ENCODE peak calls at places on chromosomes 13 and 19, in six cellular contexts. One of them, this sample, is unnamed.

GRCh38 chr19:55613930-55614710 is 8.7 kb downstream of the ZNF865 start:
- DNase-seq in mammary epithelial cell: no peak
- DNase-seq in tibial artery: no peak
- DNase-seq in endothelial cell: no peak
- DNase-seq in IMR-90: no peak
- DNase-seq in PC-3: no peak
- DNase-seq in this sample: no peak

GRCh38 chr13:101529419-101529818 is 76.9 kb downstream of the ITGBL1 start:
- DNase-seq in endothelial cell: no peak
- DNase-seq in tibial artery: peak; percentile 81
- DNase-seq in PC-3: no peak
- DNase-seq in IMR-90: peak; percentile 90
- DNase-seq in mammary epithelial cell: peak; percentile 81
- DNase-seq in this sample: no peak

GRCh38 chr13:100399455-100399854 is 189.1 kb downstream of the GGACT start:
- DNase-seq in IMR-90: no peak
- DNase-seq in endothelial cell: no peak
- DNase-seq in tibial artery: no peak
- DNase-seq in mammary epithelial cell: no peak
- DNase-seq in PC-3: no peak
- DNase-seq in this sample: no peak

GRCh38 chr13:21043898-21044297 is 17.5 kb downstream of the LATS2 start:
- DNase-seq in endothelial cell: no peak
- DNase-seq in mammary epithelial cell: no peak
- DNase-seq in PC-3: no peak
- DNase-seq in IMR-90: peak; percentile 96
- DNase-seq in tibial artery: no peak
- DNase-seq in this sample: no peak

GRCh38 chr13:39956036-39956435 is 300.6 kb downstream of the COG6 start:
- DNase-seq in IMR-90: no peak
- DNase-seq in tibial artery: no peak
- DNase-seq in endothelial cell: no peak
- DNase-seq in PC-3: no peak
- DNase-seq in mammary epithelial cell: peak; percentile 15
- DNase-seq in this sample: no peak

GRCh38 chr19:3682741-3683404 is 17.4 kb downstream of the PIP5K1C start:
- DNase-seq in PC-3: no peak
- DNase-seq in tibial artery: no peak
- DNase-seq in IMR-90: peak; percentile 60
- DNase-seq in mammary epithelial cell: no peak
- DNase-seq in endothelial cell: no peak
- DNase-seq in this sample: no peak

GRCh38 chr19:49249933-49250332 is 75.1 kb downstream of the SLC6A16 start:
- DNase-seq in mammary epithelial cell: no peak
- DNase-seq in tibial artery: no peak
- DNase-seq in IMR-90: no peak
- DNase-seq in endothelial cell: no peak
- DNase-seq in PC-3: no peak
- DNase-seq in this sample: no peak

GRCh38 chr13:93981578-93981977 is 497.9 kb downstream of the DCT start:
- DNase-seq in mammary epithelial cell: no peak
- DNase-seq in IMR-90: no peak
- DNase-seq in endothelial cell: no peak
- DNase-seq in tibial artery: no peak
- DNase-seq in PC-3: no peak
- DNase-seq in this sample: no peak

GRCh38 chr19:5996598-5997320 is 18.8 kb upstream of the RANBP3 start:
- DNase-seq in mammary epithelial cell: no peak
- DNase-seq in endothelial cell: no peak
- DNase-seq in tibial artery: no peak
- DNase-seq in IMR-90: no peak
- DNase-seq in PC-3: no peak
- DNase-seq in this sample: no peak

GRCh38 chr13:23182142-23182541 is 1.4 kb downstream of the SGCG start:
- DNase-seq in PC-3: no peak
- DNase-seq in IMR-90: no peak
- DNase-seq in endothelial cell: no peak
- DNase-seq in tibial artery: no peak
- DNase-seq in mammary epithelial cell: no peak
- DNase-seq in this sample: no peak

GRCh38 chr19:44570984-44571684 is 41.7 kb upstream of the CEACAM20 start:
- DNase-seq in IMR-90: peak; percentile 82
- DNase-seq in PC-3: peak; percentile 85
- DNase-seq in mammary epithelial cell: peak; percentile 55
- DNase-seq in endothelial cell: peak; percentile 76
- DNase-seq in tibial artery: no peak
- DNase-seq in this sample: peak; percentile 70

GRCh38 chr19:10805075-10805757 is 30.8 kb downstream of the TMED1 start:
- DNase-seq in tibial artery: no peak
- DNase-seq in PC-3: no peak
- DNase-seq in mammary epithelial cell: no peak
- DNase-seq in IMR-90: no peak
- DNase-seq in endothelial cell: no peak
- DNase-seq in this sample: no peak

GRCh38 chr19:50858896-50859295 is 4.2 kb downstream of the KLK3 start:
- DNase-seq in mammary epithelial cell: no peak
- DNase-seq in endothelial cell: no peak
- DNase-seq in IMR-90: no peak
- DNase-seq in PC-3: no peak
- DNase-seq in tibial artery: no peak
- DNase-seq in this sample: no peak

GRCh38 chr13:101730420-101731000 is 278.0 kb downstream of the ITGBL1 start:
- DNase-seq in endothelial cell: no peak
- DNase-seq in tibial artery: no peak
- DNase-seq in IMR-90: no peak
- DNase-seq in PC-3: no peak
- DNase-seq in mammary epithelial cell: peak; percentile 1
- DNase-seq in this sample: no peak

GRCh38 chr13:45333251-45333972 is 7.6 kb downstream of the TPT1 start:
- DNase-seq in endothelial cell: no peak
- DNase-seq in IMR-90: no peak
- DNase-seq in tibial artery: no peak
- DNase-seq in mammary epithelial cell: no peak
- DNase-seq in PC-3: peak; percentile 2
- DNase-seq in this sample: no peak

GRCh38 chr13:35729926-35730627 is 253.6 kb upstream of the MAB21L1 start:
- DNase-seq in tibial artery: no peak
- DNase-seq in mammary epithelial cell: no peak
- DNase-seq in endothelial cell: no peak
- DNase-seq in IMR-90: no peak
- DNase-seq in PC-3: no peak
- DNase-seq in this sample: no peak

GRCh38 chr13:40096357-40096911 is 441.0 kb downstream of the COG6 start:
- DNase-seq in mammary epithelial cell: no peak
- DNase-seq in IMR-90: no peak
- DNase-seq in PC-3: no peak
- DNase-seq in tibial artery: no peak
- DNase-seq in endothelial cell: no peak
- DNase-seq in this sample: no peak

GRCh38 chr19:40804783-40805242 is 5.8 kb downstream of the EGLN2 start:
- DNase-seq in IMR-90: no peak
- DNase-seq in PC-3: no peak
- DNase-seq in tibial artery: no peak
- DNase-seq in mammary epithelial cell: no peak
- DNase-seq in endothelial cell: no peak
- DNase-seq in this sample: no peak

GRCh38 chr19:29887498-29887897 is 54.5 kb upstream of the URI1 start:
- DNase-seq in IMR-90: peak; percentile 10
- DNase-seq in PC-3: no peak
- DNase-seq in mammary epithelial cell: no peak
- DNase-seq in endothelial cell: peak; percentile 40
- DNase-seq in tibial artery: no peak
- DNase-seq in this sample: no peak

GRCh38 chr19:19115954-19116353 is 22.3 kb downstream of the TMEM161A start:
- DNase-seq in endothelial cell: peak; percentile 74
- DNase-seq in PC-3: peak; percentile 25
- DNase-seq in mammary epithelial cell: no peak
- DNase-seq in tibial artery: no peak
- DNase-seq in IMR-90: no peak
- DNase-seq in this sample: peak; percentile 56

GRCh38 chr13:84137292-84137691 is 255.0 kb upstream of the SLITRK1 start:
- DNase-seq in mammary epithelial cell: peak; percentile 29
- DNase-seq in endothelial cell: no peak
- DNase-seq in tibial artery: no peak
- DNase-seq in IMR-90: no peak
- DNase-seq in PC-3: no peak
- DNase-seq in this sample: no peak

GRCh38 chr13:47794963-47795362 is 206.1 kb downstream of the SUCLA2 start:
- DNase-seq in IMR-90: peak; percentile 2
- DNase-seq in tibial artery: no peak
- DNase-seq in PC-3: peak; percentile 29
- DNase-seq in mammary epithelial cell: peak; percentile 4
- DNase-seq in endothelial cell: no peak
- DNase-seq in this sample: no peak

GRCh38 chr19:18946335-18946734 is 5.3 kb upstream of the HOMER3 start:
- DNase-seq in mammary epithelial cell: no peak
- DNase-seq in tibial artery: no peak
- DNase-seq in endothelial cell: no peak
- DNase-seq in IMR-90: no peak
- DNase-seq in PC-3: peak; percentile 0
- DNase-seq in this sample: no peak

GRCh38 chr19:35718345-35719041 is 690 bp downstream of the KMT2B start:
- DNase-seq in endothelial cell: peak; percentile 45
- DNase-seq in PC-3: peak; percentile 9
- DNase-seq in tibial artery: no peak
- DNase-seq in mammary epithelial cell: peak; percentile 23
- DNase-seq in IMR-90: no peak
- DNase-seq in this sample: peak; percentile 29

GRCh38 chr13:31951215-31951678 is 80.3 kb upstream of the FRY start:
- DNase-seq in endothelial cell: no peak
- DNase-seq in mammary epithelial cell: peak; percentile 47
- DNase-seq in tibial artery: peak; percentile 77
- DNase-seq in PC-3: peak; percentile 53
- DNase-seq in IMR-90: peak; percentile 70
- DNase-seq in this sample: no peak

GRCh38 chr13:105177265-105177900 is 1358.1 kb downstream of the EFNB2 start:
- DNase-seq in IMR-90: no peak
- DNase-seq in tibial artery: no peak
- DNase-seq in endothelial cell: no peak
- DNase-seq in mammary epithelial cell: no peak
- DNase-seq in PC-3: no peak
- DNase-seq in this sample: no peak

GRCh38 chr19:41395355-41395754 is 1.8 kb downstream of the EXOSC5 start:
- DNase-seq in tibial artery: no peak
- DNase-seq in endothelial cell: no peak
- DNase-seq in mammary epithelial cell: no peak
- DNase-seq in PC-3: no peak
- DNase-seq in IMR-90: no peak
- DNase-seq in this sample: no peak

GRCh38 chr13:31048521-31048920 is 113.2 kb downstream of the HSPH1 start:
- DNase-seq in endothelial cell: no peak
- DNase-seq in IMR-90: no peak
- DNase-seq in mammary epithelial cell: no peak
- DNase-seq in tibial artery: peak; percentile 6
- DNase-seq in PC-3: no peak
- DNase-seq in this sample: no peak

GRCh38 chr13:36778083-36778671 is 40.8 kb upstream of the RFXAP start:
- DNase-seq in PC-3: peak; percentile 17
- DNase-seq in endothelial cell: no peak
- DNase-seq in IMR-90: peak; percentile 74
- DNase-seq in mammary epithelial cell: peak; percentile 27
- DNase-seq in tibial artery: no peak
- DNase-seq in this sample: no peak

GRCh38 chr19:45902651-45903625 is 525 bp upstream of the MYPOP start:
- DNase-seq in IMR-90: peak; percentile 96
- DNase-seq in endothelial cell: peak; percentile 100
- DNase-seq in PC-3: peak; percentile 97
- DNase-seq in tibial artery: peak; percentile 99
- DNase-seq in mammary epithelial cell: peak; percentile 98
- DNase-seq in this sample: peak; percentile 99
- TF ChIP-seq CTCF in IMR-90: peak; percentile 2
- TF ChIP-seq CTCF in endothelial cell: no peak
- TF ChIP-seq CTCF in PC-3: no peak
- TF ChIP-seq CTCF in tibial artery: no peak
- TF ChIP-seq CTCF in mammary epithelial cell: no peak
- TF ChIP-seq CTCF in this sample: no peak

DNA sequence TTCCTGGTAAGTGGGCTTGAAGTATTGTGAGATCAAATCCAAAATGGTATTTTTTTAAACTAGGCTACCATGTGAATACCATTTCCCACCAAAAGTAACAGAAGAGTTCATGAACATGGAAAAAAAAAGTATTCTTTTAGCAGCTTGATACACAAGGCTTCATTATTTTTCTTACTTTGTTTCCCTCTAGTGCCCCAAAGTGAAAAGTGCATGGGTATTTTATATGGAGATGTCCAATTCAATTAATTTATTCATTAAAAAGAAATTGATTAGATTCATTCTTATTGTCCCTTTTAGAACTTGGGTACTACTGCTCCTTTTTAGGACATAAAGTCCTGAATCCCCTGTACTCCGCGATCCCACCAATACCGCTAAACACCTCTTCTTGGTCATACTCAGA is 28.6 kb upstream of the SCEL start:
- DNase-seq in endothelial cell: no peak
- DNase-seq in PC-3: peak; percentile 30
- DNase-seq in IMR-90: no peak
- DNase-seq in tibial artery: no peak
- DNase-seq in mammary epithelial cell: no peak
- DNase-seq in this sample: no peak
- TF ChIP-seq CTCF in endothelial cell: peak; percentile 30
- TF ChIP-seq CTCF in PC-3: peak; percentile 52
- TF ChIP-seq CTCF in IMR-90: peak; percentile 19
- TF ChIP-seq CTCF in tibial artery: peak; percentile 20
- TF ChIP-seq CTCF in mammary epithelial cell: peak; percentile 31
- TF ChIP-seq CTCF in this sample: peak; percentile 55

GRCh38 chr19:11989112-11989456 is 24.2 kb downstream of the ZNF763 start:
- DNase-seq in mammary epithelial cell: no peak
- DNase-seq in PC-3: no peak
- DNase-seq in tibial artery: no peak
- DNase-seq in IMR-90: no peak
- DNase-seq in endothelial cell: no peak
- DNase-seq in this sample: no peak
- TF ChIP-seq CTCF in mammary epithelial cell: no peak
- TF ChIP-seq CTCF in PC-3: no peak
- TF ChIP-seq CTCF in tibial artery: no peak
- TF ChIP-seq CTCF in IMR-90: no peak
- TF ChIP-seq CTCF in endothelial cell: no peak
- TF ChIP-seq CTCF in this sample: no peak

GRCh38 chr13:25377244-25377962 is 5.6 kb downstream of the ATP8A2 start:
- DNase-seq in mammary epithelial cell: peak; percentile 14
- DNase-seq in endothelial cell: no peak
- DNase-seq in PC-3: no peak
- DNase-seq in tibial artery: no peak
- DNase-seq in IMR-90: no peak
- DNase-seq in this sample: no peak

GRCh38 chr13:25371608-25372274 is at the start of gene ATP8A2:
- DNase-seq in IMR-90: no peak
- DNase-seq in PC-3: no peak
- DNase-seq in tibial artery: no peak
- DNase-seq in mammary epithelial cell: no peak
- DNase-seq in endothelial cell: peak; percentile 23
- DNase-seq in this sample: peak; percentile 23

GRCh38 chr13:25375727-25376358 is 4.1 kb downstream of the ATP8A2 start:
- DNase-seq in mammary epithelial cell: peak; percentile 14
- DNase-seq in IMR-90: peak; percentile 31
- DNase-seq in PC-3: peak; percentile 63
- DNase-seq in endothelial cell: peak; percentile 68
- DNase-seq in tibial artery: no peak
- DNase-seq in this sample: peak; percentile 51

GRCh38 chr13:25371158-25371557 is 616 bp upstream of the ATP8A2 start:
- DNase-seq in PC-3: no peak
- DNase-seq in IMR-90: no peak
- DNase-seq in endothelial cell: no peak
- DNase-seq in tibial artery: no peak
- DNase-seq in mammary epithelial cell: no peak
- DNase-seq in this sample: no peak

GRCh38 chr13:25372275-25373081 is 704 bp downstream of the ATP8A2 start:
- DNase-seq in IMR-90: no peak
- DNase-seq in PC-3: no peak
- DNase-seq in mammary epithelial cell: no peak
- DNase-seq in endothelial cell: no peak
- DNase-seq in tibial artery: no peak
- DNase-seq in this sample: peak; percentile 18
- TF ChIP-seq CTCF in IMR-90: no peak
- TF ChIP-seq CTCF in PC-3: no peak
- TF ChIP-seq CTCF in mammary epithelial cell: no peak
- TF ChIP-seq CTCF in endothelial cell: no peak
- TF ChIP-seq CTCF in tibial artery: no peak
- TF ChIP-seq CTCF in this sample: no peak

This sample was measured in neural crest cell.